ENCODE peak calls at places on chromosomes 6 and 20, in eight cellular contexts. C, F, V, L, Y, R, K and N are unnamed samples.

GRCh38 chr6:8027965-8028651 is 36.1 kb downstream of the BLOC1S5 start:
- DNase-seq in Y (peak), F (no peak), L (peak), R (no peak), C (no peak), V (peak), K (no peak), N (no peak)

GRCh38 chr6:54125493-54125892 is 14.2 kb downstream of the MLIP start:
- DNase-seq in K (no peak), L (no peak), R (no peak), C (no peak), Y (no peak), V (no peak), F (no peak), N (no peak)

GRCh38 chr6:65259080-65259479 is 447.9 kb downstream of the EYS start:
- DNase-seq in Y (peak), K (no peak), C (no peak), F (peak), R (no peak), V (peak), L (peak), N (no peak)

GRCh38 chr20:38635721-38636285 is 34.2 kb downstream of the ARHGAP40 start:
- DNase-seq in K (peak), R (no peak), V (no peak), F (no peak), C (no peak), Y (peak), L (peak), N (no peak)

GRCh38 chr6:3247255-3248146 is 11.2 kb upstream of the PSMG4 start:
- DNase-seq in C (peak), K (peak), V (peak), F (peak), Y (peak), R (no peak), L (peak), N (peak)

GRCh38 chr6:31272431-31272830 is 539 bp upstream of the HLA-C start:
- DNase-seq in C (no peak), K (no peak), F (no peak), V (no peak), L (peak), Y (no peak), R (no peak), N (no peak)

GRCh38 chr6:8953310-8953709 is 518.0 kb upstream of the SLC35B3 start:
- DNase-seq in L (no peak), K (no peak), V (no peak), Y (no peak), F (no peak), C (no peak), R (no peak), N (no peak)

GRCh38 chr6:140043762-140044378 is 669.4 kb upstream of the CITED2 start:
- DNase-seq in K (peak), Y (peak), R (no peak), C (no peak), V (no peak), F (no peak), L (no peak), N (no peak)

GRCh38 chr6:73139681-73140080 is 85.6 kb downstream of the KHDC1L start:
- DNase-seq in R (no peak), F (no peak), L (no peak), K (no peak), C (no peak), Y (no peak), V (no peak), N (no peak)

GRCh38 chr6:158669145-158670035 is 19.5 kb downstream of the SYTL3 start:
- DNase-seq in V (no peak), Y (peak), C (no peak), K (peak), R (no peak), F (no peak), L (no peak), N (no peak)

GRCh38 chr20:56222945-56223344 is 25.6 kb upstream of the MC3R start:
- DNase-seq in R (no peak), V (no peak), C (no peak), Y (no peak), L (no peak), F (no peak), K (peak), N (no peak)

GRCh38 chr6:43147289-43147688 is 23.8 kb upstream of the SRF start:
- DNase-seq in K (no peak), R (no peak), F (no peak), L (no peak), V (no peak), Y (no peak), C (no peak), N (no peak)

GRCh38 chr6:128327890-128328289 is 192.5 kb downstream of the PTPRK start:
- DNase-seq in F (peak), Y (no peak), L (peak), K (no peak), V (no peak), R (no peak), C (peak), N (no peak)

GRCh38 chr6:155444120-155444917 is 11.3 kb downstream of the NOX3 start:
- DNase-seq in R (no peak), V (no peak), C (no peak), K (peak), Y (peak), F (peak), L (no peak), N (no peak)

GRCh38 chr6:119966484-119966883 is 616.9 kb upstream of the MAN1A1 start:
- DNase-seq in V (no peak), C (no peak), R (no peak), F (peak), K (no peak), Y (no peak), L (no peak), N (no peak)

GRCh38 chr6:47016916-47017315 is 25.2 kb downstream of the ADGRF1 start:
- DNase-seq in R (no peak), F (no peak), C (no peak), Y (no peak), K (no peak), V (no peak), L (no peak), N (no peak)

GRCh38 chr20:17562804-17563305 is 7.0 kb upstream of the DSTN start:
- DNase-seq in K (peak), R (peak), Y (peak), C (no peak), L (peak), F (peak), V (peak), N (no peak)

GRCh38 chr6:92126088-92126487 is 1293.3 kb downstream of the EPHA7 start:
- DNase-seq in F (peak), C (no peak), L (no peak), V (no peak), R (no peak), Y (no peak), K (no peak), N (no peak)

GRCh38 chr6:14818422-14818884 is 427.4 kb upstream of the JARID2 start:
- DNase-seq in F (no peak), R (no peak), L (peak), K (no peak), Y (no peak), C (peak), V (no peak), N (no peak)

GRCh38 chr20:14996883-14997672 is 659.7 kb upstream of the FLRT3 start:
- DNase-seq in C (no peak), L (no peak), F (no peak), K (peak), V (no peak), Y (no peak), R (no peak), N (no peak)

GRCh38 chr6:161575508-161576254 is 301.8 kb upstream of the AGPAT4 start:
- DNase-seq in R (no peak), L (no peak), K (no peak), F (no peak), Y (peak), C (no peak), V (no peak), N (peak)

GRCh38 chr6:30814137-30815084 is 69.9 kb upstream of the DDR1 start:
- DNase-seq in R (no peak), L (peak), K (peak), Y (peak), C (peak), V (peak), F (no peak), N (no peak)

GRCh38 chr20:2386516-2387179 is 5.9 kb downstream of the TGM6 start:
- DNase-seq in V (peak), Y (peak), L (peak), R (no peak), F (no peak), K (peak), C (no peak), N (no peak)

GRCh38 chr6:163398796-163399195 is 15.7 kb upstream of the QKI start:
- DNase-seq in L (no peak), F (no peak), R (peak), C (peak), V (no peak), Y (no peak), K (no peak), N (no peak)

DNA sequence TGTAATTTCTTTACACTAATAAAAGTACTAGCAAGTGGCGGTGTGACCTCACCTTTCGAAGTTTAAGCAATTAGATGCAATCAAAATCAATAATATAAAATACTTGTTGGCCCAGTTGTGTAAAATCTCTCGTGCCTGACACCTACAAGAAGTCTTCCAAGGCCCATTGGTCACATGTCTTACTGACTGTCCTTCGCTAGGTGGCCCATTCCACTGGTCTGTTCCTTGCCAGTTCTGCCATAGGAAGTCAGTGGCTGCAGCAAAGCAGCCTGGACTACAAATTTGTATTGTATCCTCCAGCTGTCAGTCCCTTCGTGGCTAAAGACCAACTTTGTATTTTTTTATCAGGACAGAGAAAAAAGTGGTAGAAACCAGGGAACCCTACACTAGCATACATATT is 61.8 kb downstream of the CYB5R4 start:
- DNase-seq in L (no peak), Y (no peak), K (no peak), C (no peak), R (no peak), F (no peak), V (no peak), N (no peak)
- TF ChIP-seq CTCF in L (no peak), Y (no peak), K (no peak), C (no peak), R (no peak), F (no peak), V (no peak), N (no peak)

GRCh38 chr20:12928755-12929401 is 79.9 kb upstream of the SPTLC3 start:
- DNase-seq in V (peak), C (no peak), L (peak), K (peak), F (peak), R (no peak), Y (peak), N (no peak)
- TF ChIP-seq CTCF in V (no peak), C (no peak), L (no peak), K (no peak), F (peak), R (no peak), Y (no peak), N (no peak)

GRCh38 chr6:69914015-69914485 is 47.7 kb downstream of the COL19A1 start:
- DNase-seq in K (no peak), L (no peak), F (no peak), Y (no peak), V (no peak), R (no peak), C (no peak), N (no peak)
- TF ChIP-seq CTCF in K (no peak), L (no peak), F (no peak), Y (peak), V (no peak), R (no peak), C (no peak), N (peak)

GRCh38 chr6:35497571-35498406 is 910 bp upstream of the TEAD3 start:
- DNase-seq in R (peak), Y (peak), C (peak), L (peak), V (peak), K (peak), F (peak), N (peak)
- TF ChIP-seq CTCF in R (no peak), Y (no peak), C (no peak), L (no peak), V (no peak), K (no peak), F (peak), N (no peak)

GRCh38 chr6:104955927-104956662 is 812 bp upstream of the LIN28B start:
- DNase-seq in Y (no peak), L (no peak), F (peak), R (no peak), C (no peak), V (no peak), K (no peak), N (peak)
- TF ChIP-seq CTCF in Y (no peak), L (no peak), F (peak), R (no peak), C (no peak), V (no peak), K (no peak), N (no peak)

DNA sequence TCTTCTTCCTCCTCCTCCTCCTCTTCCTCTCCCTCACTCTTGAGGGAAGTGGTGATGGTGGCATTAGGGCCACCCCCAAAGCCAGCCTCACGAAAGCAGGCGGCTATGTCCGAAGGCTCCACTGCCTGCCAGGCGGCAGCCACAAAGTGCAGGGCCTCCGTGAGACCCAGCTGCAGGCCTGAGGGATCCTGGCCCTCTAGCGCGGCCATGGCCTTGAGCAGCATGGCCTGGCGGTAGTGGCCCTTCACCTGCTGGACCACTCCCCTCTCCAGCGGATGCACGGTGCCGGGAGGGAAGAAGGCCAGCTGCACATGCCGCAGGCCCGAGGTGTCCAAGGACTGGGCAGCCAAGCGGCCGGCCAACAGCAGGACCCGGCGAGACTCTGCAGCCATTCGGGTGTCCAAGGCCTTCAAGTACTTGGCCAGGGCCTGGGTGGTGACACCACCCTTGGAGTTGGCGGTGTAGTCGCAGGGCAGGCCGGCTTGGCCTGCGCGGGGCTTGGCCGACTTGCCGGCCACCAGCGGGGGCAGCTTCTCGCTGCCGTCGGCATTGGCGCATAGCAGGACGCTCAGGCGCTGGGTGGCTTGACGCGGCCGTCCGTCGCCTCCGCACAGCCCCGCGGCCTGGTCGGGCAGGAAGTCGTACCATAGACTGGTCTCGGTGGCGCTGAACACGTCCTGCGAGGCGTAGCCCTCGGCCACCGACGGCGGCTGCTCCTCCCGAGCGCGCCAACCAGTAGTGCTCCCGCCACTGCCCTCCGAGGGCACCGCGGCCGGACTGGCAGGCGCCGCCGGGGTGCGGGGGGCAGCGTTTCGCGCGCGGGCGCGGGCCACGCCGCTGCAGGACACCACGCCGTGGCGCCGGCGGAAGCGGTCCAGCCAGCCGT is 1.1 kb downstream of the CENPB start:
- DNase-seq in Y (no peak), L (no peak), V (peak), C (no peak), R (peak), F (no peak), K (no peak), N (no peak)
- TF ChIP-seq CTCF in Y (no peak), L (no peak), V (no peak), C (no peak), R (no peak), F (no peak), K (no peak), N (no peak)

DNA sequence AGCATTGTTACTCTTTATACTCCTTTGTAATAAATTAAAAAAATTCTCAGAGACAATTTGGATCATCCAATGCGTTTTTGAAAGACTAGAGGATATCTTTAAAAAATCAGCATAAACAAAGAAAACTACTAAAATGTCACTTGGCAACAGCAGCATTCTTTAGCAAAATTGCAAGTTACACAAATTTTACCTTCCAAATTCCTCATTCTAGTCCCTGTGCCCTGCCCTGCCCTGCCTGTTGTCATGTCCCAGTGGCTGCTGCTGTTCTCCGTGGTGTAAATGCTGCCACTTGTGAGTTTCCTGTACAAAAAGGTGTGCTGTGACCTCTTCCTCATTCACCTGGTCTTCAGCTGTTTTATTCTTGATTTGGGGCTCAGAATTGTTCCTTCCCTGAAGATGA is 83.2 kb downstream of the CDC5L start:
- DNase-seq in F (no peak), Y (no peak), K (no peak), C (no peak), V (no peak), L (no peak), R (no peak), N (no peak)
- TF ChIP-seq CTCF in F (no peak), Y (no peak), K (no peak), C (no peak), V (no peak), L (no peak), R (no peak), N (no peak)

GRCh38 chr6:56772737-56773184 is 130.1 kb upstream of the DST start:
- DNase-seq in C (no peak), Y (peak), L (peak), V (peak), K (peak), R (no peak), F (no peak), N (no peak)

GRCh38 chr6:56770011-56770520 is 127.4 kb upstream of the DST start:
- DNase-seq in K (no peak), V (no peak), L (peak), Y (no peak), R (no peak), C (no peak), F (no peak), N (no peak)

GRCh38 chr6:56775498-56776166 is 132.9 kb upstream of the DST start:
- DNase-seq in C (no peak), F (no peak), K (no peak), Y (no peak), R (no peak), V (no peak), L (no peak), N (no peak)

GRCh38 chr6:56771189-56771588 is 128.5 kb upstream of the DST start:
- DNase-seq in R (no peak), L (no peak), K (no peak), C (no peak), F (no peak), Y (no peak), V (no peak), N (no peak)

GRCh38 chr6:56771929-56772607 is 129.4 kb upstream of the DST start:
- DNase-seq in C (no peak), R (no peak), F (no peak), V (no peak), Y (no peak), K (no peak), L (no peak), N (no peak)
- TF ChIP-seq CTCF in C (no peak), R (no peak), F (no peak), V (no peak), Y (no peak), K (no peak), L (no peak), N (no peak)

GRCh38 chr20:52937701-52938100 is 34.5 kb upstream of the TSHZ2 start:
- DNase-seq in L (no peak), Y (peak), V (no peak), C (no peak), K (no peak), F (peak), R (no peak), N (no peak)
- TF ChIP-seq CTCF in L (no peak), Y (no peak), V (no peak), C (no peak), K (peak), F (peak), R (no peak), N (no peak)

GRCh38 chr6:169654590-169655391 is 47.0 kb downstream of the WDR27 start:
- DNase-seq in C (peak), L (peak), R (peak), F (no peak), V (peak), Y (peak), K (peak), N (peak)
- TF ChIP-seq CTCF in C (no peak), L (peak), R (peak), F (no peak), V (no peak), Y (peak), K (no peak), N (no peak)